ENCODE peak calls at places on chromosome 15, in five cellular contexts. P, H, K, V and D are unnamed samples. For H3K36me3, the result is how much of the 10 kb centered on the place peaks cover.

GRCh38 chr15:99014803-99015676 is 7.4 kb upstream of the PGPEP1L start:
- DNase-seq in K (peak), H (no peak), P (peak), V (no peak), D (peak)

GRCh38 chr15:75228787-75229186 is 27.1 kb downstream of the C15orf39 start:
- DNase-seq in V (no peak), H (no peak), K (no peak), P (peak), D (no peak)

GRCh38 chr15:38878946-38879345 is 314.3 kb upstream of the RASGRP1 start:
- DNase-seq in K (no peak), H (no peak), P (no peak), V (no peak), D (no peak)

GRCh38 chr15:96337354-96337990 is 7.0 kb downstream of the NR2F2 start:
- DNase-seq in H (no peak), K (peak), P (no peak), V (no peak), D (no peak)

GRCh38 chr15:33844186-33844585 is 124.1 kb upstream of the CHRM5 start:
- DNase-seq in V (no peak), P (no peak), K (no peak), H (no peak), D (no peak)

GRCh38 chr15:75725021-75725718 is 12.5 kb upstream of the CSPG4 start:
- DNase-seq in H (no peak), P (peak), V (no peak), K (no peak), D (no peak)

GRCh38 chr15:95162967-95163531 is 931.7 kb downstream of the MCTP2 start:
- DNase-seq in H (no peak), V (no peak), K (no peak), P (no peak), D (no peak)

GRCh38 chr15:38226867-38227266 is 25.8 kb upstream of the SPRED1 start:
- DNase-seq in P (no peak), K (peak), H (no peak), V (no peak), D (no peak)

GRCh38 chr15:31098953-31099740 is 2.4 kb downstream of the TRPM1 start:
- DNase-seq in P (no peak), H (no peak), V (no peak), K (no peak), D (no peak)

GRCh38 chr15:77064539-77065308 is 6.2 kb downstream of the TSPAN3 start:
- DNase-seq in P (no peak), K (no peak), V (no peak), H (no peak), D (no peak)

GRCh38 chr15:95226835-95227234 is 995.5 kb downstream of the MCTP2 start:
- DNase-seq in P (no peak), K (no peak), H (no peak), V (no peak), D (no peak)

GRCh38 chr15:51759557-51760070 is 8.2 kb downstream of the TMOD2 start:
- DNase-seq in P (no peak), V (no peak), K (peak), H (no peak), D (no peak)

GRCh38 chr15:72339777-72340177 is 19.8 kb upstream of the CELF6 start:
- DNase-seq in V (no peak), K (no peak), P (no peak), H (no peak), D (no peak)

GRCh38 chr15:59133921-59134427 is 29.0 kb downstream of the CCNB2 start:
- DNase-seq in V (no peak), P (no peak), K (no peak), H (no peak), D (no peak)

GRCh38 chr15:34472947-34473346 is 35.3 kb upstream of the GOLGA8A start:
- DNase-seq in K (no peak), H (no peak), V (no peak), P (no peak), D (no peak)

GRCh38 chr15:47737424-47737823 is 20.1 kb downstream of the SEMA6D start:
- DNase-seq in V (no peak), K (no peak), P (no peak), H (no peak), D (no peak)

GRCh38 chr15:88013111-88013510 is 243.4 kb downstream of the NTRK3 start:
- DNase-seq in P (no peak), H (no peak), K (no peak), V (no peak), D (no peak)

GRCh38 chr15:68292157-68292781 is 14.7 kb downstream of the FEM1B start:
- DNase-seq in K (no peak), V (no peak), P (no peak), H (no peak), D (no peak)

GRCh38 chr15:29268706-29269484 is 727 bp downstream of the NSMCE3 start:
- DNase-seq in K (peak), H (peak), V (peak), P (peak), D (no peak)

GRCh38 chr15:99452728-99453643 is 112.8 kb upstream of the MEF2A start:
- DNase-seq in V (no peak), K (peak), H (no peak), P (peak), D (peak)

GRCh38 chr15:26771168-26771916 is 1.5 kb downstream of the GABRB3 start:
- DNase-seq in H (no peak), K (no peak), P (no peak), V (no peak), D (no peak)

GRCh38 chr15:33737687-33738606 is 230.3 kb upstream of the CHRM5 start:
- DNase-seq in K (peak), V (peak), P (no peak), H (no peak), D (no peak)

GRCh38 chr15:88077249-88077810 is 179.2 kb downstream of the NTRK3 start:
- DNase-seq in P (no peak), V (no peak), K (no peak), H (no peak), D (no peak)

GRCh38 chr15:50909044-50909342 is 510 bp downstream of the AP4E1 start:
- DNase-seq in V (peak), P (no peak), H (no peak), K (no peak), D (no peak)

GRCh38 chr15:58755956-58756355 is 6.4 kb upstream of the ADAM10 start:
- DNase-seq in H (no peak), P (no peak), V (no peak), K (no peak), D (no peak)

GRCh38 chr15:75199347-75199976 is 2.2 kb upstream of the C15orf39 start:
- DNase-seq in H (no peak), P (no peak), V (no peak), K (no peak), D (no peak)

GRCh38 chr15:52136471-52136993 is 24.0 kb upstream of the BCL2L10 start:
- DNase-seq in K (no peak), P (no peak), H (no peak), V (no peak), D (no peak)

GRCh38 chr15:100861511-100861991 is 18.1 kb upstream of the ALDH1A3 start:
- DNase-seq in V (no peak), P (no peak), K (no peak), H (no peak), D (no peak)

GRCh38 chr15:49045691-49046112 is 544 bp downstream of the SECISBP2L start:
- DNase-seq in V (peak), K (peak), P (no peak), H (no peak), D (no peak)

GRCh38 chr15:97502038-97502437 is 458.5 kb upstream of the ARRDC4 start:
- DNase-seq in V (no peak), K (no peak), H (no peak), P (no peak), D (no peak)

GRCh38 chr15:51307325-51307724 is 31.1 kb downstream of the CYP19A1 start:
- DNase-seq in V (no peak), K (no peak), P (no peak), H (no peak), D (no peak)

GRCh38 chr15:75206803-75207617 is 5.3 kb downstream of the C15orf39 start:
- DNase-seq in K (no peak), H (no peak), P (no peak), V (no peak), D (no peak)

GRCh38 chr15:62275818-62276217 is 110.7 kb upstream of the C2CD4B start:
- DNase-seq in H (no peak), P (no peak), V (no peak), K (no peak), D (no peak)

GRCh38 chr15:101110681-101111569 is 140.9 kb downstream of the CHSY1 start:
- DNase-seq in H (no peak), K (no peak), V (no peak), P (no peak), D (no peak)

GRCh38 chr15:78949461-78949860 is 4.6 kb upstream of the CTSH start:
- DNase-seq in V (no peak), K (no peak), P (no peak), H (no peak), D (no peak)

GRCh38 chr15:83323296-83323711 is 38.8 kb upstream of the BNC1 start:
- DNase-seq in V (no peak), K (no peak), H (no peak), P (peak), D (no peak)

GRCh38 chr15:48647963-48648362 is 2.5 kb upstream of the FBN1 start:
- DNase-seq in V (no peak), P (no peak), K (no peak), H (no peak), D (no peak)

GRCh38 chr15:40241305-40242215 is 2.7 kb downstream of the PAK6 start:
- DNase-seq in P (no peak), K (no peak), H (no peak), V (no peak), D (no peak)
- H3K4me3 ChIP-seq in P (no peak), K (no peak), H (no peak), V (no peak), D (no peak)

DNA sequence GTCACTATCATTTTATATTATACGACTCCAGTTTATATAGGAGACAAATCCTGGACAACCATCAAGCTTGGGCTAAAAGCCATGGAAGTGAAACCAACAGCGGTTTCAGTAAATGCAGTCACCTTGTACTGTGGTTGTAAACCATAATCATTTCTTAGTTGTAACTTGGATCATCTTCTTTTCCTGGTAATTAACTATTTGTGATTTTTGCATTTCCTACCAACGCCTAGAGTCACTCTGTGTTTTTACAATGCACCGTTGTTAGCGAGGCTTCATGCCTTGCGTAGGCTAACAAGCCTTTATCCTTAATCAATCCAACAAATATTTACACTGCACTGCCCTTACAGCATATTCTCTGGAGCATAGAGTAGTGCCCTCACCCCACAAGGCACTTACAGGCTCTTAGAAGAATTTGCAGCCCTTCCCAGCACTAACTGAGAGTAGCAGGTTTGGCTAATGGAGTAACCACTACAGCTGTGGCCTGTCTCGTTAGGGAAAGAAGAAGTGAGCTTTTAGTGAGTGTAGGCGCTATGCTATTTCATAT is 62.6 kb downstream of the ABHD2 start:
- DNase-seq in H (no peak), P (no peak), K (no peak), V (no peak), D (no peak)
- H3K36me3 ChIP-seq in H (under half), P (under half), K (under half), V (under half), D (under half)

DNA sequence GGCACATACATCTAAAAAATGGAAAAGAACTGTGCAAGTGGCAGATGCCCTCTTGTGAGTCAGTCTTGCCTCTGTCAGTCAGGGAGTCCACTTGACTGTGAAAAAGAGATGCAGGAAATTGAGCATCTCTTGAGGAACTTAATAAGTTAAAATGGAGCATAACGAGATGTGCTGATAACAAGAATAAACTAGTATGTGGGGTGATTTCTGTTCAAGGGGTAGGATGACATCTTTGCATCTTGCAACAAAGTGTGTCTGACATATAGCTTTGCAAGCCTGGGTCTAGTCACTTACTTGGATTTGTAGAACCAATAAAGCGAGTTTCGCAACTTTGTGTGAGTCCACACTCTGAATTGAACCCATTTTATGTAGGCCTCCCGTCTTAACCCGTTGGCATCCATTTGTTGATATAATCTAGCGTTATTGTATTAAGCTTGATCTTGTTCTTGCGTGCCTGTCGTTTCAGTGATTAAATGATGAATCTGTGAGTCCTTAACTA is 2.2 kb downstream of the USP3 start:
- DNase-seq in P (no peak), H (no peak), K (peak), V (peak), D (no peak)
- H3K4me3 ChIP-seq in P (peak), H (peak), K (peak), V (peak), D (peak)

DNA sequence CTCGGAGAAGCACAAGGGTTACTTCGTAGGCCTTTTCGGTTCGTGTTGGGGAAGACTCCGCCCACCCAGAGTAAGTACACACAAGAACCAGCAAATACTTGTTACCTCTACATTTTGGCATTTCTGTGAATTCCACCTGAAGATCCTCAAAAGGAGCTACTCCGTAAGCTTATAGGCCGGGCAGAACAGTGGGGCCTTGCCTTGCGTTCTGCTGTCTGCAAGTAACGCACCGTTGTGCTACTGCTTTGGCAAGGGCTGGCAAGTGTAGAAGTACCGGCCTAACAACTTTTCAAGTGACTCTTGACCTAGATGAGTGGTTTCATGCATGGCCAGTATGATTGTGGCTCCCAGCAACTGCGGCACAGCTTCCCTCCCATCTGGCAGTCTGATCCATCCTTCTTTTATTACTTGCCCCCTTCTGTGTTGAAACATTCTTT is 6.4 kb upstream of the DNAAF4 start:
- DNase-seq in P (no peak), H (no peak), V (no peak), K (no peak), D (no peak)
- H3K36me3 ChIP-seq in P (under half), H (under half), V (under half), K (under half), D (under half)

GRCh38 chr15:85404922-85405293 is 24.5 kb downstream of the AKAP13 start:
- DNase-seq in V (no peak), K (no peak), P (no peak), H (no peak), D (no peak)
- H3K4me3 ChIP-seq in V (peak), K (no peak), P (no peak), H (no peak), D (no peak)

GRCh38 chr15:93018574-93018973 is 70.4 kb downstream of the RGMA start:
- DNase-seq in H (no peak), K (no peak), V (no peak), P (peak), D (no peak)
- H3K36me3 ChIP-seq in H (half or more), K (under half), V (half or more), P (half or more), D (under half)

GRCh38 chr15:70347766-70348558 is 250.2 kb upstream of the TLE3 start:
- DNase-seq in V (no peak), H (no peak), K (no peak), P (no peak), D (no peak)
- H3K4me3 ChIP-seq in V (no peak), H (no peak), K (no peak), P (no peak), D (no peak)

GRCh38 chr15:90266485-90266884 is 1.0 kb downstream of the NGRN start:
- DNase-seq in H (no peak), P (no peak), K (peak), V (peak), D (no peak)

GRCh38 chr15:90268415-90268814 is 2.9 kb downstream of the NGRN start:
- DNase-seq in P (no peak), V (no peak), K (peak), H (no peak), D (no peak)

GRCh38 chr15:90271459-90272166 is 6.1 kb downstream of the NGRN start:
- DNase-seq in H (no peak), V (no peak), K (no peak), P (no peak), D (no peak)

GRCh38 chr15:90266061-90266431 is 574 bp downstream of the NGRN start:
- DNase-seq in H (peak), P (no peak), K (peak), V (no peak), D (no peak)

DNA sequence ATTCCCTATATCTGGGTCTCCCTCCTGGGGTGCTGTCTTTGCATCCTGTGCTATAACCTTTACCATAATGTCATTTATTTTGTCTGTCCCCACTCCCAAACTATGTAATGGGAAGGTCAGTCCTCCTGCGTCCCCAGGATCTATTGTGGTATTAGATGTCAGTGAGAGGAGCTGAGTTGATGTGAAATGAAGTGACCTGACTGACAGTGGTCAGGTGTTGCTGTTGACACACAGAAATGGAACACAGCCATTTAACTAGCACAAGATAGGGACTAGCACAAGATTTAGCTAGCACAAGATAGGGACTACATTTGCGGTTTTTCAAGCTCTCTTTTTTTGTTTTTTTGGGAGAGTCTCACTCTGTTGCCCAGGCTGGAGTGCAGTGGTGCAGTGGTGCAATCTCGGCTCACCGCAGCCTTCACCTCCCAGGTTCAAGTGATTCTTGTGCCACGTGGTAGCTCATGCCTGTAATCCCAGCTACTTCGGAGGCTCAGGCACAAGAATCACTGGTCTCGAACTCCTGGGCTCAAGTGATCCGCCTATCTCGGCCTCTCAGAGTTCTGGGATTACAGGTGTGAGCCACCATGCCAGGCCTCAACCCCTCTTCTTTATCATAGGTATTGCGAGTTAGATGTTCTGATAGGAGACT is 5.2 kb downstream of the NGRN start:
- DNase-seq in K (no peak), P (no peak), H (no peak), V (no peak), D (no peak)
- H3K36me3 ChIP-seq in K (under half), P (under half), H (under half), V (half or more), D (under half)

DNA sequence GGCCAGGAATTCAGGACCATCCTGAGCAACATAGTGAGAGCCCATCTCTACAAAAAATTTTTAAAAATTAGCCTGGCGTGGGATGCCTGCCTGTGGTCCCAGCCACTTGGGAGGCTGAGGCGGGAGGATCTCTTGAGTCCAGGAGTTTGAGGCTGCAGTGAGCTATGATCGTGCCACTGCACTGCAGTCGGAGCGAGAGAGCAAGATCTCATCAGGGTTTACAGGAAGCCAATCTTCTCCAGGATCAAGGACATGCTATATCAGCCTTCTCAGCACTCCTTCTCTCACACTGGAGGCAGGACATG is 451 bp upstream of the STOML1 start:
- DNase-seq in K (no peak), H (no peak), V (no peak), P (no peak), D (no peak)
- H3K4me3 ChIP-seq in K (peak), H (peak), V (peak), P (no peak), D (peak)

GRCh38 chr15:65595960-65596359 is 15.0 kb downstream of the INTS14 start:
- DNase-seq in K (no peak), P (no peak), V (peak), H (no peak), D (no peak)

GRCh38 chr15:65599677-65600076 is 11.3 kb downstream of the INTS14 start:
- DNase-seq in H (no peak), K (no peak), V (no peak), P (no peak), D (no peak)

GRCh38 chr15:65603134-65603533 is 7.8 kb downstream of the INTS14 start:
- DNase-seq in P (no peak), K (no peak), H (no peak), V (no peak), D (no peak)

GRCh38 chr15:65603559-65603958 is 7.4 kb downstream of the INTS14 start:
- DNase-seq in H (no peak), V (no peak), K (no peak), P (no peak), D (no peak)

DNA sequence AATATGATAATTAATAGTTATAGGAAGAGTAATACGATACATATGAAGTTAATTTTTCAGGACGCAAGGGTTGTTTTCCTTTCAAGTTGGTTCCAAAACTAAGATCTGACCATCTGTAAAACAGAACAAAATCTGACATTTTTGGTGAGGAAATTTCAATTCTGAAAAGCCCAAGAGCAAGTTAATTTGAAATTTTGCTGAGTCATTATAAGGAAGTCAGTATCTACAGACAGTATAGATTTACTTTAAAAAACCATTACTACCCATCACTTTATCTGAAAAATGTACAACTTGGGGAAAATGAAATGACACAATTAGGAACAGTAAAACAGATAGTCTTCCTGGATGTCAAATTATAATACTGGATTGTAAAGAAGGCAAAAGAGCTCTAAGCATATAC is 12.5 kb downstream of the INTS14 start:
- DNase-seq in V (no peak), P (no peak), K (no peak), H (no peak), D (no peak)
- H3K36me3 ChIP-seq in V (half or more), P (under half), K (under half), H (half or more), D (under half)